ENCODE peak calls at places on chromosomes 3 and 15, in six cellular contexts. Y is astrocyte of the spinal cord; I is AG09319; E is fibroblast of pulmonary artery; J is EH; Q is activated CD4-positive, CD25-positive, alpha-beta regulatory T cell. P is an unnamed sample.

GRCh38 chr3:50345586-50345985 is at the start of gene ZMYND10:
- DNase-seq in I (no peak), J (peak; percentile 66), Y (peak; percentile 21), Q (peak; percentile 68), E (peak; percentile 47), P (no peak)

GRCh38 chr3:154971771-154972326 is 108.3 kb upstream of the MME start:
- DNase-seq in Q (no peak), E (peak; percentile 94), Y (peak; percentile 59), I (no peak), J (peak; percentile 87), P (no peak)

GRCh38 chr15:40633178-40633577 is 39.1 kb downstream of the KNL1 start:
- DNase-seq in Y (no peak), J (peak; percentile 64), E (peak; percentile 10), Q (no peak), I (peak; percentile 23), P (no peak)

GRCh38 chr15:76229266-76229665 is 82.0 kb downstream of the ETFA start:
- DNase-seq in J (no peak), I (no peak), Q (no peak), E (no peak), Y (no peak), P (no peak)

GRCh38 chr3:114789803-114790202 is 357.3 kb downstream of the ZBTB20 start:
- DNase-seq in Y (no peak), J (no peak), Q (no peak), I (no peak), E (no peak), P (no peak)

GRCh38 chr3:171640520-171641412 is 169.5 kb downstream of the PLD1 start:
- DNase-seq in Q (no peak), Y (peak; percentile 37), I (peak; percentile 7), E (peak; percentile 41), J (peak; percentile 79), P (no peak)

GRCh38 chr15:77030928-77031375 is 36.0 kb downstream of the PSTPIP1 start:
- DNase-seq in E (no peak), I (no peak), J (no peak), Y (no peak), Q (no peak), P (no peak)

GRCh38 chr15:83106994-83107840 is at the start of gene TM6SF1:
- DNase-seq in E (no peak), I (no peak), Q (no peak), J (peak; percentile 14), Y (no peak), P (no peak)

GRCh38 chr15:48458876-48459275 is 127.6 kb downstream of the DUT start:
- DNase-seq in Y (no peak), I (peak; percentile 44), E (no peak), J (peak; percentile 29), Q (no peak), P (no peak)

GRCh38 chr15:66588537-66588936 is 22.7 kb upstream of the LCTL start:
- DNase-seq in I (no peak), Q (no peak), E (no peak), Y (no peak), J (no peak), P (no peak)

GRCh38 chr15:72163719-72164118 is 33.9 kb downstream of the GRAMD2A start:
- DNase-seq in I (no peak), Y (no peak), E (no peak), J (no peak), Q (no peak), P (no peak)

GRCh38 chr15:41917767-41918430 is 24.0 kb upstream of the SPTBN5 start:
- DNase-seq in Y (peak; percentile 65), J (peak; percentile 83), I (no peak), Q (no peak), E (peak; percentile 74), P (peak; percentile 22)

GRCh38 chr3:190139365-190139764 is 18.7 kb upstream of the P3H2 start:
- DNase-seq in J (no peak), E (no peak), Y (no peak), I (no peak), Q (no peak), P (no peak)

GRCh38 chr15:83784975-83785374 is 131.1 kb downstream of the ADAMTSL3 start:
- DNase-seq in Q (no peak), I (no peak), E (peak; percentile 33), Y (peak; percentile 46), J (no peak), P (no peak)

GRCh38 chr3:122936986-122937385 is 90.6 kb downstream of the SEMA5B start:
- DNase-seq in I (no peak), Y (no peak), Q (no peak), J (no peak), E (no peak), P (no peak)

GRCh38 chr3:183220828-183221227 is 32.2 kb upstream of the B3GNT5 start:
- DNase-seq in I (no peak), J (no peak), Y (no peak), E (no peak), Q (no peak), P (no peak)